ENCODE peak calls at places on chromosomes 12 and 14, in seven cellular contexts. W is retinal pigment epithelial cell, J is GM23338, O is fibroblast of lung, B is mucosa of descending colon, R is bronchial epithelial cell, V is choroid plexus epithelial cell. I is an unnamed sample.

GRCh38 chr12:65602579-65603295 is 221.5 kb upstream of the HMGA2 start:
- DNase-seq in O (peak), B (peak), R (peak), J (peak), V (peak), W (peak), I (peak)

GRCh38 chr12:60197589-60197988 is 601.8 kb downstream of the SLC16A7 start:
- DNase-seq in W (no peak), O (peak), V (peak), B (no peak), R (peak), J (no peak), I (no peak)

GRCh38 chr12:104741497-104742367 is 216.4 kb downstream of the SLC41A2 start:
- DNase-seq in V (peak), W (no peak), R (no peak), O (peak), B (no peak), J (peak), I (no peak)

GRCh38 chr12:40158592-40159111 is 52.8 kb upstream of the SLC2A13 start:
- DNase-seq in B (no peak), W (no peak), J (no peak), V (peak), O (no peak), R (peak), I (no peak)

GRCh38 chr14:37637341-37637740 is 41.9 kb downstream of the TTC6 start:
- DNase-seq in J (peak), W (no peak), V (no peak), R (no peak), B (no peak), O (no peak), I (no peak)

GRCh38 chr12:89949457-89950195 is 241.0 kb upstream of the ATP2B1 start:
- DNase-seq in J (peak), B (no peak), W (peak), R (peak), V (peak), O (peak), I (no peak)

GRCh38 chr12:13099910-13100609 is 3.4 kb downstream of the GSG1 start:
- DNase-seq in V (no peak), R (peak), J (no peak), W (no peak), O (peak), B (no peak), I (no peak)

GRCh38 chr14:87491816-87492215 is 501.2 kb downstream of the GALC start:
- DNase-seq in J (peak), V (no peak), R (peak), W (no peak), O (no peak), B (no peak), I (no peak)

GRCh38 chr12:48305190-48305589 is 45.5 kb downstream of the ZNF641 start:
- DNase-seq in W (no peak), O (no peak), B (no peak), V (no peak), J (no peak), R (no peak), I (no peak)

GRCh38 chr12:128727999-128728398 is 95.8 kb downstream of the SLC15A4 start:
- DNase-seq in O (no peak), B (no peak), R (peak), J (no peak), W (peak), V (no peak), I (no peak)

GRCh38 chr12:27762757-27763156 is 17.3 kb upstream of the KLHL42 start:
- DNase-seq in J (no peak), W (no peak), B (no peak), O (no peak), V (no peak), R (no peak), I (no peak)

GRCh38 chr14:32230695-32231280 is 27.7 kb upstream of the RNU6-8 start:
- DNase-seq in W (no peak), J (no peak), B (no peak), O (peak), R (peak), V (peak), I (no peak)

GRCh38 chr12:54352891-54353874 is 11.1 kb downstream of the GPR84 start:
- DNase-seq in R (no peak), B (no peak), V (peak), J (peak), W (no peak), O (peak), I (peak)

GRCh38 chr14:54420478-54421116 is 20.6 kb downstream of the CNIH1 start:
- DNase-seq in O (peak), J (peak), B (no peak), R (peak), V (peak), W (no peak), I (peak)

GRCh38 chr14:61866932-61867920 is 105.0 kb downstream of the SNAPC1 start:
- DNase-seq in R (peak), B (no peak), J (no peak), V (peak), W (no peak), O (no peak), I (no peak)

GRCh38 chr14:35385042-35385839 is 19.3 kb downstream of the NFKBIA start:
- DNase-seq in O (peak), W (peak), J (no peak), R (peak), V (peak), B (peak), I (no peak)

GRCh38 chr14:60257862-60258261 is 8.8 kb downstream of the PPM1A start:
- DNase-seq in V (no peak), R (no peak), O (no peak), W (no peak), J (no peak), B (no peak), I (no peak)

GRCh38 chr12:121345151-121345810 is 6.9 kb downstream of the ANAPC5 start:
- DNase-seq in O (no peak), J (no peak), B (no peak), V (no peak), W (no peak), R (no peak), I (no peak)

GRCh38 chr12:91181053-91181452 is 1.6 kb downstream of the DCN start:
- DNase-seq in J (no peak), O (peak), V (peak), B (no peak), W (no peak), R (no peak), I (no peak)

GRCh38 chr14:23444314-23444713 is 8.9 kb upstream of the MYH7 start:
- DNase-seq in J (no peak), O (no peak), R (no peak), W (no peak), B (no peak), V (no peak), I (no peak)

GRCh38 chr12:99442758-99443157 is 204.8 kb upstream of the GARIN6 start:
- DNase-seq in W (no peak), R (no peak), B (no peak), O (no peak), J (no peak), V (no peak), I (no peak)

GRCh38 chr14:103872492-103873113 is 25.2 kb upstream of the PPP1R13B start:
- DNase-seq in V (no peak), J (peak), B (peak), O (no peak), W (no peak), R (no peak), I (no peak)

GRCh38 chr14:53001787-53002378 is 51.0 kb upstream of the FERMT2 start:
- DNase-seq in J (no peak), R (no peak), W (no peak), O (no peak), V (no peak), B (no peak), I (no peak)

GRCh38 chr14:72906879-72907278 is 13.0 kb upstream of the DPF3 start:
- DNase-seq in W (no peak), O (no peak), V (no peak), R (no peak), B (no peak), J (no peak), I (no peak)

GRCh38 chr14:63766616-63767015 is 38.8 kb upstream of the SGPP1 start:
- DNase-seq in R (no peak), O (no peak), W (no peak), V (no peak), B (no peak), J (no peak), I (no peak)

GRCh38 chr12:12008931-12009611 is 61.7 kb upstream of the BCL2L14 start:
- DNase-seq in B (peak), O (peak), R (peak), J (peak), V (peak), W (no peak), I (no peak)

GRCh38 chr14:94145902-94146527 is 16.6 kb upstream of the IFI27L2 start:
- DNase-seq in W (no peak), B (no peak), R (peak), O (no peak), J (no peak), V (no peak), I (no peak)

GRCh38 chr12:54404061-54405004 is 14.7 kb downstream of the ITGA5 start:
- DNase-seq in O (peak), W (no peak), V (peak), B (no peak), J (peak), R (peak), I (peak)

GRCh38 chr12:62840311-62840710 is 94.6 kb downstream of the PPM1H start:
- DNase-seq in O (no peak), J (no peak), V (peak), R (peak), B (no peak), W (no peak), I (no peak)

GRCh38 chr14:90517431-90517841 is 120.6 kb downstream of the CALM1 start:
- DNase-seq in O (no peak), R (no peak), V (no peak), W (no peak), J (no peak), B (peak), I (no peak)

GRCh38 chr12:111758120-111758561 is 8.6 kb upstream of the ALDH2 start:
- DNase-seq in J (peak), B (no peak), R (peak), O (no peak), V (no peak), W (no peak), I (no peak)

GRCh38 chr12:8936735-8937134 is 12.7 kb downstream of the M6PR start:
- DNase-seq in V (no peak), J (no peak), B (no peak), O (no peak), W (no peak), R (no peak), I (no peak)

GRCh38 chr14:93103392-93104080 is 12.2 kb downstream of the ITPK1 start:
- DNase-seq in R (peak), V (peak), J (no peak), O (peak), B (peak), W (no peak), I (no peak)

GRCh38 chr12:69258655-69259054 is 19.3 kb downstream of the CPSF6 start:
- DNase-seq in W (no peak), V (no peak), B (no peak), R (no peak), O (no peak), J (no peak), I (no peak)

DNA sequence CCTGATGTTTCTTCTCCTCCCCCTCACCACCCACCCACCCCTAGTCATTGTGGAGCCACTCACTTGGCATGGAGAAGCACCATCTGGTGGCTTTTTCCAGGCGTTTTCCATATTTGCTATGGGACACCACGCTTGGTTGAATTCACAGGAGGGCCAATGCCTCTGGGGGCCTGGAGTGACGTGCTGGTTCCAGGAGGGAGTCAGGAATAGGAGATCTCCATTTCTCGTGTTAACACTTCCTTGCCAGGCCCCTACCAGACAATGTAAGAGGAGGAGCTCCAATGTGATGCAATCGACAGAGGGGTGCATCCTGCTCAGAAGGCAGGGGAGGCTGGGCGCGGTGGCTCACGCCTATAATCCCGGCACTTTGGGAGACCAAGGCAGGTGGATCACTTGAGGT is 21.6 kb upstream of the TESC start:
- DNase-seq in R (no peak), V (no peak), W (no peak), J (no peak), B (no peak), O (no peak), I (no peak)
- TF ChIP-seq CTCF in R (no peak), V (no peak), W (no peak), J (no peak), B (no peak), O (no peak), I (no peak)

GRCh38 chr14:77023001-77023996 is 5.2 kb downstream of the IRF2BPL start:
- DNase-seq in R (peak), B (peak), V (peak), J (peak), W (no peak), O (peak), I (no peak)
- TF ChIP-seq CTCF in R (no peak), B (no peak), V (peak), J (peak), W (peak), O (peak), I (no peak)

DNA sequence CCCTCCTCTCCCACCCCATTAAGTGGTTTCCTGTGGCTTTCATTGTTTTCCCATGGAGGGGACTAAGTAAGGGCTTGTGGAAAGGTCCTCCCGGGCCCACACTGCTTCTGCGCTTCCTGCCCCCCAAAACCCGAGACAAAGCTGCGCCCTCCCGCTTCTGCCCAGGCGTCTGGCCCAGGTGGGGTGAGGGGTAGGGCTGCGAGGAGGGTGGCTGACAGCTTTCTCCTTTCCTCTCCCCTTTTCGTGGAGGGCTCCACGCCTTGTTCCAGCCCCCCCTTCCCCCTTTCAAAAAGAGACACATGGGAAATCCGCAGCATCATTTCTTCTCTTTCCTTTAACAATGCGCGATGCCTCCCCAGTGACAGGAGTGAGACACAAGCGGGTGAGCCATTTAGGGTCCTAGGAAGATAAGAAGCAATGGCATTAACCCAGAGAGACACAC is 622 bp downstream of the DIP2B start:
- DNase-seq in V (no peak), R (no peak), W (no peak), B (peak), J (no peak), O (peak), I (peak)
- TF ChIP-seq CTCF in V (no peak), R (no peak), W (no peak), B (no peak), J (no peak), O (no peak), I (no peak)

DNA sequence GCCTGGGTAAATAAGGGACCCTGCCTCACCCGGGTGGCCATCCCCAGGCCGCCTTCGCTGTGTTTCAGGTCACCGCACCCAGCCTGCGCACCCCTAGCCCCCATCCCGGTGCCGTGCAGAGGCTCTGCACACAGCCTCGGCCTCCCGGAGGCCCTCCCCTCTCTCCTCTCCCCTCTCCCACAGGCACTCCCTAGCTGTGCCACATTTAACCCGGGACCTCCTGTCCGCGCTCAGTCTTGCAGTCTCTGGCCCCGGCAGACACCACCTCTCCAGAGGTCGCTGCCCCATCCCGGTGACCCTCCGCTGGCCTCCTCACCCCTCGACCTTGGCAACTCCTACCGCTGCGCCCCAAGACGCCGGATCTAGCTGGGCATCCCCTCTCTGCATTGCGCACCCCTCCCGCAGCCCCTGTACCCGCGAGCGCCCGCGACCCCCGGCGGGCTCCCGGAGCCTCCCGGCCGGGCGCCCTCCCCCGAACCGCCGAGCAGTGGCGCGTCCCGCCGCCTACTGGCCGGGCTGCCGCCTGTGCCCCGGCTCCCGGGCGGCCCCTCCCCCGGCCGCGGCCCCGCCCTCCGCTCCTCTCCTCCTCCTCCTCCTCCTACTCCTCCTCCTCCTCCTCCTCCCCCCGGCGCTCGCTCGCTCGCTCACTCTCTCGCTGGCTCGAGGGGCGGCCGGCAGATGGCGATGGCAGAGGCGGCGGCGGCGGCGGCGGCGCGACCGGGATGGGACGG is 120.7 kb downstream of the AACS start:
- DNase-seq in W (no peak), J (peak), V (peak), O (peak), R (peak), B (peak), I (peak)
- TF ChIP-seq CTCF in W (peak), J (peak), V (peak), O (peak), R (peak), B (peak), I (peak)

DNA sequence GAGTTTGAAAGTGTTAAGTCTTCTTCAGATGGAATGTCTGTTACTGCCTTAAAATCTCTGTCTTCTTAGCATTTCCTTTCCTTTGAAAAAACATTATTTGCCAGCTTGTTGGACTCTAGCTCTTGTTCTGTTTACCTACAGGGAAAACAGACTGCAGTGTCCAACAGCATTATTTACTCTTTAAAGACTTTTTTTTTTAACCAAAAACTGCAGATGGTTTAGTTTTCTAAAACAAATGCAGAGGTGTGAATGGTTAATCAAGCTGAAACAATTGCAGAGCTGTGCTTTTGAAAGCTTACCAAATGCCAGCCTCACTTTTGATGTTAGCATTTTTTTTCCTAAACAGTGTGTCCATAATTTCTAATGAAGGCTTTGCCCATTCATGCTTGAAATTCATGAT is 323.3 kb downstream of the TMEM117 start:
- DNase-seq in J (no peak), B (no peak), R (no peak), W (peak), O (no peak), V (no peak), I (no peak)
- TF ChIP-seq CTCF in J (no peak), B (no peak), R (no peak), W (no peak), O (no peak), V (no peak), I (no peak)

GRCh38 chr12:7060353-7060954 is at the start of gene C1S:
- DNase-seq in W (peak), O (peak), B (no peak), V (peak), J (peak), R (peak), I (no peak)
- TF ChIP-seq CTCF in W (peak), O (peak), B (no peak), V (peak), J (peak), R (peak), I (no peak)